ENCODE peak calls at places on chromosomes 16 and 17, in eight cellular contexts. Q is AG04450, C is neural progenitor cell, Y is activated T-cell treated with anti-CD3 and anti-CD28 coated beads for 24 hours, L is AG04449, P is brain pericyte, M is hepatocyte, D is GOT3. S is an unnamed sample.

GRCh38 chr17:77735341-77736206 is 222.9 kb upstream of the TNRC6C start:
- DNase-seq in L (no peak), P (no peak), M (peak), Q (no peak), C (peak), Y (no peak), D (no peak), S (peak)

GRCh38 chr17:18194394-18194793 is 10.8 kb downstream of the ALKBH5 start:
- DNase-seq in Q (no peak), Y (no peak), M (no peak), P (no peak), D (no peak), L (no peak), C (no peak), S (no peak)

GRCh38 chr17:27285501-27285900 is 8.4 kb upstream of the WSB1 start:
- DNase-seq in C (no peak), M (no peak), D (no peak), P (no peak), Q (no peak), L (no peak), Y (no peak), S (no peak)

GRCh38 chr16:24645739-24646645 is 83.5 kb upstream of the TNRC6A start:
- DNase-seq in C (no peak), D (peak), P (peak), L (peak), Y (no peak), Q (peak), M (peak), S (no peak)

GRCh38 chr17:81648707-81649085 is 7.6 kb downstream of the PDE6G start:
- DNase-seq in P (no peak), M (no peak), Q (no peak), D (no peak), L (no peak), Y (no peak), C (no peak), S (no peak)

GRCh38 chr17:32261521-32261792 is 4.2 kb upstream of the RHBDL3 start:
- DNase-seq in Q (no peak), P (no peak), D (no peak), Y (no peak), C (no peak), M (no peak), L (no peak), S (no peak)

GRCh38 chr17:35982409-35983191 is 1.3 kb upstream of the CCL16 start:
- DNase-seq in Q (no peak), C (no peak), P (no peak), L (no peak), M (no peak), Y (no peak), D (no peak), S (no peak)

GRCh38 chr17:2025622-2026309 is 632 bp upstream of the RTN4RL1 start:
- DNase-seq in L (no peak), Q (no peak), M (peak), D (no peak), C (peak), Y (no peak), P (no peak), S (peak)

GRCh38 chr16:1026784-1027415 is 45.3 kb downstream of the SOX8 start:
- DNase-seq in D (no peak), Y (no peak), M (no peak), L (no peak), Q (no peak), P (no peak), C (peak), S (peak)

GRCh38 chr16:12317121-12317810 is 340.7 kb downstream of the SNX29 start:
- DNase-seq in Y (no peak), Q (no peak), D (no peak), C (no peak), M (no peak), L (no peak), P (no peak), S (no peak)

GRCh38 chr16:50531359-50531758 is 16.8 kb upstream of the NKD1 start:
- DNase-seq in M (no peak), L (no peak), Q (no peak), C (no peak), P (no peak), Y (no peak), D (no peak), S (no peak)

GRCh38 chr16:69711115-69711740 is 15.1 kb downstream of the NQO1 start:
- DNase-seq in P (no peak), L (no peak), Y (no peak), Q (peak), M (no peak), D (no peak), C (no peak), S (peak)

S was measured in head of caudate nucleus.